ENCODE peak calls at places on chromosomes 5 and 9, in six cellular contexts. U, T, I, M, A and C are unnamed samples.

GRCh38 chr9:135769489-135770202 is 67.7 kb downstream of the KCNT1 start:
- DNase-seq in I (no peak), M (no peak), U (no peak), A (no peak), T (no peak), C (no peak)

GRCh38 chr5:122715095-122715494 is 59.8 kb upstream of the SNX2 start:
- DNase-seq in I (peak), A (no peak), M (no peak), T (peak), U (no peak), C (no peak)

GRCh38 chr5:172565455-172565854 is 75.6 kb upstream of the NEURL1B start:
- DNase-seq in U (no peak), M (no peak), A (no peak), I (no peak), T (peak), C (no peak)

GRCh38 chr9:69498430-69498829 is 173.4 kb downstream of the ENTREP1 start:
- DNase-seq in T (no peak), I (no peak), M (no peak), A (no peak), U (no peak), C (no peak)

GRCh38 chr9:21682376-21682775 is 120.1 kb upstream of the MTAP start:
- DNase-seq in I (no peak), U (no peak), T (no peak), A (no peak), M (no peak), C (peak)

GRCh38 chr9:21812945-21813568 is 10.6 kb downstream of the MTAP start:
- DNase-seq in T (peak), U (peak), M (peak), I (peak), A (peak), C (peak)

GRCh38 chr9:16824545-16825041 is 45.9 kb downstream of the BNC2 start:
- DNase-seq in M (no peak), A (peak), T (peak), U (no peak), I (peak), C (peak)

GRCh38 chr9:121299467-121300282 is 31.7 kb downstream of the GSN start:
- DNase-seq in U (peak), M (no peak), T (peak), I (peak), A (peak), C (no peak)

GRCh38 chr5:42021119-42021518 is 96.0 kb downstream of the FBXO4 start:
- DNase-seq in U (no peak), I (peak), T (no peak), A (no peak), M (no peak), C (peak)

GRCh38 chr9:121842612-121842978 is 191.2 kb downstream of the DAB2IP start:
- DNase-seq in A (no peak), U (no peak), I (peak), T (peak), M (no peak), C (peak)

GRCh38 chr5:177339107-177339638 is 12.3 kb downstream of the LMAN2 start:
- DNase-seq in M (peak), T (no peak), A (no peak), I (no peak), U (no peak), C (no peak)

GRCh38 chr5:173391031-173391430 is 62.8 kb upstream of the STC2 start:
- DNase-seq in I (no peak), U (no peak), A (no peak), M (no peak), T (no peak), C (no peak)

GRCh38 chr9:125635888-125636287 is 71.1 kb downstream of the MAPKAP1 start:
- DNase-seq in I (no peak), M (no peak), U (no peak), T (no peak), A (no peak), C (no peak)

GRCh38 chr9:116075191-116075590 is 78.4 kb upstream of the PAPPA start:
- DNase-seq in T (peak), U (no peak), A (no peak), I (peak), M (no peak), C (peak)

GRCh38 chr9:86977205-86977835 is 30.0 kb upstream of the GAS1 start:
- DNase-seq in A (no peak), T (peak), I (peak), M (no peak), U (no peak), C (no peak)

GRCh38 chr5:96927008-96927407 is 8.9 kb upstream of the LNPEP start:
- DNase-seq in I (peak), U (no peak), M (no peak), T (peak), A (no peak), C (no peak)

GRCh38 chr5:108681079-108681921 is 66.4 kb upstream of the FER start:
- DNase-seq in T (peak), U (no peak), A (peak), I (peak), M (no peak), C (peak)

GRCh38 chr5:126871441-126871840 is 94.5 kb downstream of the LMNB1 start:
- DNase-seq in A (no peak), T (no peak), I (peak), U (no peak), M (no peak), C (no peak)

GRCh38 chr5:150119421-150120061 is 33.2 kb upstream of the CSF1R start:
- DNase-seq in A (peak), U (peak), M (no peak), I (no peak), T (peak), C (no peak)

GRCh38 chr5:149094996-149095395 is 32.1 kb upstream of the SH3TC2 start:
- DNase-seq in I (no peak), T (no peak), M (no peak), U (no peak), A (no peak), C (no peak)

GRCh38 chr5:36422957-36423356 is 121.3 kb upstream of the RANBP3L start:
- DNase-seq in U (no peak), I (peak), A (no peak), M (no peak), T (peak), C (peak)

GRCh38 chr9:124238546-124239140 is 19.1 kb upstream of the NEK6 start:
- DNase-seq in I (no peak), A (peak), U (no peak), T (no peak), M (no peak), C (no peak)

GRCh38 chr5:138853132-138853531 is 22.0 kb downstream of the LRRTM2 start:
- DNase-seq in M (no peak), T (no peak), A (no peak), I (no peak), U (no peak), C (no peak)

GRCh38 chr5:59620535-59621212 is 272.9 kb downstream of the PDE4D start:
- DNase-seq in T (peak), U (no peak), A (no peak), M (no peak), I (peak), C (peak)

GRCh38 chr5:149017669-149018068 is 45.2 kb downstream of the SH3TC2 start:
- DNase-seq in I (no peak), U (no peak), T (no peak), A (no peak), M (no peak), C (no peak)

GRCh38 chr5:107615173-107615856 is 55.4 kb downstream of the EFNA5 start:
- DNase-seq in A (no peak), I (no peak), T (peak), U (no peak), M (no peak), C (no peak)

GRCh38 chr5:80239680-80240367 is 16.0 kb downstream of the SERINC5 start:
- DNase-seq in I (no peak), A (no peak), U (no peak), M (no peak), T (peak), C (peak)

GRCh38 chr5:1190915-1191314 is 10.5 kb upstream of the SLC6A19 start:
- DNase-seq in M (no peak), I (no peak), U (no peak), T (no peak), A (no peak), C (no peak)

GRCh38 chr5:104189031-104189430 is 626.4 kb upstream of the NUDT12 start:
- DNase-seq in I (peak), U (no peak), T (peak), A (no peak), M (no peak), C (peak)

GRCh38 chr5:14872070-14872989 is 752 bp upstream of the ANKH start:
- DNase-seq in I (peak), U (peak), M (peak), T (peak), A (peak), C (peak)

GRCh38 chr5:179858241-179858585 is 404 bp downstream of the MRNIP start:
- DNase-seq in M (peak), T (peak), I (no peak), A (peak), U (no peak), C (no peak)

GRCh38 chr9:88523056-88523455 is 11.9 kb upstream of the NXNL2 start:
- DNase-seq in U (peak), I (peak), M (no peak), T (no peak), A (no peak), C (no peak)

GRCh38 chr5:82601085-82601484 is 322.9 kb upstream of the RPS23 start:
- DNase-seq in A (no peak), T (no peak), I (no peak), M (no peak), U (no peak), C (no peak)

GRCh38 chr5:40909233-40909632 is at the start of gene C7:
- DNase-seq in I (no peak), A (no peak), T (peak), M (no peak), U (peak), C (no peak)

GRCh38 chr5:40911278-40911677 is 2.0 kb downstream of the C7 start:
- DNase-seq in T (no peak), I (no peak), M (no peak), A (no peak), U (peak), C (no peak)

GRCh38 chr5:40906351-40906751 is 2.9 kb upstream of the C7 start:
- DNase-seq in T (no peak), A (no peak), M (no peak), I (no peak), U (no peak), C (peak)

GRCh38 chr5:40904994-40905306 is 4.3 kb upstream of the C7 start:
- DNase-seq in T (no peak), I (no peak), U (no peak), M (no peak), A (no peak), C (no peak)

GRCh38 chr5:40909723-40910122 is 426 bp downstream of the C7 start:
- DNase-seq in M (no peak), I (no peak), U (no peak), T (no peak), A (no peak), C (no peak)
- H3K4me3 ChIP-seq in M (no peak), I (no peak), U (peak), T (peak), A (no peak), C (peak)

GRCh38 chr9:36101916-36102741 is 34.4 kb upstream of the GLIPR2 start:
- DNase-seq in M (no peak), A (no peak), U (peak), T (peak), I (peak), C (peak)

GRCh38 chr9:36099718-36100117 is 36.8 kb upstream of the GLIPR2 start:
- DNase-seq in I (no peak), M (no peak), T (no peak), U (no peak), A (no peak), C (no peak)

GRCh38 chr9:36102742-36103495 is 33.6 kb upstream of the GLIPR2 start:
- DNase-seq in A (peak), U (peak), T (peak), I (peak), M (peak), C (peak)

DNA sequence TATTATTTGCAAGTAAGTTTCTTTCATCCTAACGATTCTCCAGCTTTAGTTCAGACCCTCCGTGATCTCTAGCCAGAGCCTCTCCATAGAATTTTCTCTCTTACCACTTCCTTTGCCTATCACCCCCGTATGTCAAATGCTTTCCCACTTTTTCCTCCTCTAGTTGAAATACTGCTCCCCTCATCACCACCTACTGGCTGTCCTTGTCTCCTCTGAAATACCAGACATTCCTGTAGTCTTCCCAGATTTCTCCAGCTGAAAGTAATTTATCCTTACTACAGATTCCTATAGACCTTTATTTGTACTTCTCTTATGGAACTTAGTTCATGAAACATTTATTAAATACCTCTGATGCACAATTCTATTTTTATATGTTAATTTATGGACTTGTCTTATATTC is 36.0 kb upstream of the GLIPR2 start:
- DNase-seq in I (peak), U (no peak), A (no peak), M (no peak), T (no peak), C (peak)
- TF ChIP-seq CTCF in I (peak), U (no peak), A (peak), M (no peak), T (peak), C (no peak)

GRCh38 chr9:90256345-90256744 is 386.3 kb downstream of the DIRAS2 start:
- DNase-seq in T (no peak), U (no peak), I (no peak), M (no peak), A (no peak), C (no peak)
- H3K4me3 ChIP-seq in T (no peak), U (no peak), I (no peak), M (no peak), A (no peak), C (no peak)

GRCh38 chr5:142492781-142493281 is 168.0 kb upstream of the SPRY4 start:
- DNase-seq in I (peak), U (no peak), M (no peak), T (peak), A (no peak), C (peak)

GRCh38 chr5:142495561-142495960 is 170.7 kb upstream of the SPRY4 start:
- DNase-seq in A (no peak), M (no peak), U (no peak), T (no peak), I (peak), C (no peak)

GRCh38 chr5:142494119-142494518 is 169.3 kb upstream of the SPRY4 start:
- DNase-seq in I (no peak), U (no peak), A (no peak), T (no peak), M (no peak), C (no peak)

GRCh38 chr5:142491679-142492078 is 166.9 kb upstream of the SPRY4 start:
- DNase-seq in U (no peak), I (no peak), M (no peak), T (no peak), A (no peak), C (no peak)

GRCh38 chr5:142491260-142491659 is 166.4 kb upstream of the SPRY4 start:
- DNase-seq in M (no peak), U (no peak), I (no peak), A (peak), T (no peak), C (no peak)
- TF ChIP-seq CTCF in M (no peak), U (no peak), I (no peak), A (no peak), T (no peak), C (no peak)

DNA sequence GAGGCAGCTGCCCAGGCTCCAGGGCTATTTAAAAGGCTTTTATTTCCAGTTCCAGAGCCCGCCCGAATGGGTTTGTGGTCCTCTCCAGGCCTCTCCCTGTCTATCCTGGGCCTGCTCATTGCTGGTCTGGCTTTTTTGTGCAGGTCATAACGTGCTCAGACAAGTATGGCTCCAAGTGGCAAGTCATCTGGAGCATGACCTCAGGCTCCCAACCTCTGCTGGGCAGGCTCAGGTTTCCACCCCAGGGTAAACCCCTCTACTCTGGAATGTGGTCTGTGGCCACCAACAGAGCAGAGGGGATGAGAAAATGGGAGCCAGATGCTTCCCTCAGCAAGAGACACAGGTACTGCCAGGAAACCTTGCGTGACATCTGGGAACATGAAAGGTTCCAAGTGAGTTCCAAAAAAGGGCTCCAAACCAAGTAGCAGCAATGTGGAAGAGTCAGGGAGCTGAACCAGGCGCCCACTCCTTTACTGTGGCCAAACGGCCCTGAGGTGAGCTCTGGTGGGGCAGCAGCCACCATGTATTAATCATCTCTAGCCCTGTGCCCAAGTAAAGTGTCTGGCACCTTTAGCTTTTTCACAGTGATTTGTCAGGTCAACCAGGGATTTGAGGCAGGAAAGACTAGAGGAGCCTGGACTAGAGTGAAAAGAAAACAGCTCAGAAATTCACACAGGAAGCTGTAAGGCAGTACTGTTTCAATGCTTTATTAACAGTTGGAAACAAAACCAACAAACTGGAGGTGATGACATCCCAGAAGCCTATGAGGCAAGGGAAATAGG is 25.6 kb downstream of the PCDHGC5 start:
- DNase-seq in A (peak), M (no peak), T (peak), U (no peak), I (peak), C (peak)
- H3K4me3 ChIP-seq in A (no peak), M (no peak), T (peak), U (peak), I (no peak), C (no peak)

GRCh38 chr9:133917407-133917806 is 74.7 kb downstream of the VAV2 start:
- DNase-seq in M (peak), A (no peak), I (no peak), T (no peak), U (no peak), C (no peak)

GRCh38 chr9:133919253-133920115 is 72.6 kb downstream of the VAV2 start:
- DNase-seq in I (no peak), A (no peak), U (no peak), T (peak), M (peak), C (no peak)

GRCh38 chr9:133920471-133920870 is 71.7 kb downstream of the VAV2 start:
- DNase-seq in T (no peak), A (no peak), M (peak), I (no peak), U (no peak), C (no peak)

GRCh38 chr9:133916159-133916541 is 76.0 kb downstream of the VAV2 start:
- DNase-seq in A (no peak), I (no peak), T (no peak), U (no peak), M (peak), C (peak)

GRCh38 chr9:133918123-133918813 is 73.9 kb downstream of the VAV2 start:
- DNase-seq in A (no peak), U (no peak), T (no peak), M (peak), I (no peak), C (no peak)
- TF ChIP-seq CTCF in A (no peak), U (no peak), T (no peak), M (no peak), I (no peak), C (no peak)

GRCh38 chr5:168314735-168315411 is 23.4 kb downstream of the WWC1 start:
- DNase-seq in T (peak), A (peak), M (peak), U (no peak), I (peak), C (peak)
- H3K4me3 ChIP-seq in T (no peak), A (no peak), M (no peak), U (no peak), I (no peak), C (no peak)

GRCh38 chr5:22699319-22699718 is 153.8 kb downstream of the CDH12 start:
- DNase-seq in M (no peak), U (no peak), T (no peak), A (no peak), I (no peak), C (no peak)
- TF ChIP-seq CTCF in M (no peak), U (no peak), T (no peak), A (peak), I (no peak), C (no peak)

GRCh38 chr9:2623866-2624682 is 2.5 kb downstream of the VLDLR start:
- DNase-seq in U (no peak), M (no peak), A (no peak), I (no peak), T (no peak), C (no peak)
- H3K4me3 ChIP-seq in U (peak), M (peak), A (peak), I (peak), T (no peak), C (no peak)

GRCh38 chr5:10528056-10528816 is 35.6 kb upstream of the ANKRD33B start:
- DNase-seq in I (peak), U (no peak), A (no peak), M (no peak), T (peak), C (peak)
- TF ChIP-seq CTCF in I (peak), U (no peak), A (peak), M (no peak), T (peak), C (peak)